ENCODE peak calls at places on chromosomes 12 and 14, in four cellular contexts. V is tibial artery, N is vagina, X is testis. O is an unnamed sample. For H3K4me1, the result is how much of the 10 kb centered on the place peaks cover.

GRCh38 chr12:108664338-108665258 is 30.9 kb upstream of the SELPLG start:
- DNase-seq in V (peak), N (no peak), X (peak), O (peak)

GRCh38 chr14:75016815-75017214 is 14.1 kb downstream of the EIF2B2 start:
- DNase-seq in V (no peak), N (no peak), X (no peak), O (no peak)

GRCh38 chr14:75069811-75070145 is 337 bp downstream of the ZC2HC1C start:
- DNase-seq in V (no peak), N (no peak), X (no peak), O (no peak)

GRCh38 chr12:124573839-124574786 is 6.7 kb upstream of the NCOR2 start:
- DNase-seq in V (no peak), N (no peak), X (peak), O (no peak)

GRCh38 chr12:96249196-96250118 is 55.3 kb downstream of the ELK3 start:
- DNase-seq in V (no peak), N (peak), X (no peak), O (no peak)

GRCh38 chr12:93126069-93126474 is 197.0 kb upstream of the EEA1 start:
- DNase-seq in V (no peak), N (peak), X (no peak), O (no peak)

GRCh38 chr12:50618864-50619609 is 114.3 kb downstream of the DIP2B start:
- DNase-seq in V (no peak), N (no peak), X (no peak), O (no peak)

GRCh38 chr12:19129121-19129485 is 430 bp upstream of the PLEKHA5 start:
- DNase-seq in V (no peak), N (no peak), X (no peak), O (no peak)

GRCh38 chr12:47945341-47945728 is 18.1 kb upstream of the TMEM106C start:
- DNase-seq in V (no peak), N (no peak), X (no peak), O (no peak)

GRCh38 chr12:51820721-51821422 is 27.6 kb downstream of the FIGNL2 start:
- DNase-seq in V (no peak), N (no peak), X (peak), O (no peak)

GRCh38 chr14:93734086-93734822 is 54.0 kb downstream of the PRIMA1 start:
- DNase-seq in V (no peak), N (no peak), X (peak), O (peak)

GRCh38 chr14:94129758-94130414 is 482 bp upstream of the IFI27L2 start:
- DNase-seq in V (no peak), N (peak), X (peak), O (peak)

GRCh38 chr12:13205809-13206559 is 9.5 kb downstream of the EMP1 start:
- DNase-seq in V (no peak), N (no peak), X (no peak), O (peak)

GRCh38 chr12:124512667-124513296 is 54.6 kb downstream of the NCOR2 start:
- DNase-seq in V (peak), N (no peak), X (peak), O (peak)

GRCh38 chr12:95790912-95791849 is 617 bp upstream of the NTN4 start:
- DNase-seq in V (peak), N (no peak), X (peak), O (peak)

GRCh38 chr12:47433876-47434275 is 272.0 kb downstream of the RPAP3 start:
- DNase-seq in V (no peak), N (no peak), X (no peak), O (no peak)

GRCh38 chr12:123269395-123269892 is 2.2 kb downstream of the CDK2AP1 start:
- DNase-seq in V (no peak), N (no peak), X (peak), O (peak)

GRCh38 chr12:542290-543113 is 82.8 kb downstream of the B4GALNT3 start:
- DNase-seq in V (no peak), N (no peak), X (no peak), O (peak)

GRCh38 chr14:105899071-105899641 is 372.8 kb downstream of the TMEM121 start:
- DNase-seq in V (no peak), N (no peak), X (no peak), O (no peak)

GRCh38 chr14:93005838-93006237 is 82.9 kb downstream of the CHGA start:
- DNase-seq in V (peak), N (no peak), X (no peak), O (no peak)

GRCh38 chr12:51678086-51678724 is 87.2 kb downstream of the SCN8A start:
- DNase-seq in V (no peak), N (no peak), X (peak), O (peak)

GRCh38 chr12:100359822-100360221 is 2.9 kb downstream of the SLC17A8 start:
- DNase-seq in V (no peak), N (no peak), X (no peak), O (peak)

GRCh38 chr12:113271853-113272561 is 50.7 kb downstream of the TPCN1 start:
- DNase-seq in V (peak), N (peak), X (peak), O (no peak)

GRCh38 chr14:53952533-53952932 is 4.1 kb downstream of the BMP4 start:
- DNase-seq in V (no peak), N (peak), X (no peak), O (peak)
- H3K4me3 ChIP-seq in V (peak), N (peak), X (peak), O (peak)

DNA sequence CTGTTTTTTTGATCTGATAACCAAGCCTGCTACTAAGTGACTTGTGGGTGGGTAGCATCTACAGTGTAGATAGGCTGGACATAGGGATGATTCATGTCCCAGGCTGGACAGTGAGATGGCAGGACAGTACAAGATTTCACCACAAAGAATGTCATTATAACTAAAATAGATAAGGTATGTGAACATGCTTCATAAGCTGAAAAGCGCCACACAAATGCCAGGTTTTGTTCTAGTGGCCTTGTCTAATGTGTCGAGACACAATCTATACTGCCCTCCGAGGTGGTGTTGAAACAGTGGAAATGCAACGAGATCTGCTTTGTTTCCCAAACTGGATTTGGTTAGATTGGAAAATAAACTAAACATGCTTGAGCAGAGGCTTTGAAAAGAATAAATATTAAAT is 4.4 kb downstream of the LGALS3 start:
- DNase-seq in V (no peak), N (no peak), X (peak), O (no peak)
- H3K27ac ChIP-seq in V (no peak), N (peak), X (no peak), O (no peak)

GRCh38 chr14:58919262-58919661 is 269.2 kb upstream of the DAAM1 start:
- DNase-seq in V (no peak), N (no peak), X (no peak), O (no peak)
- H3K4me1 ChIP-seq in V (under half), N (under half), X (under half), O (under half)

DNA sequence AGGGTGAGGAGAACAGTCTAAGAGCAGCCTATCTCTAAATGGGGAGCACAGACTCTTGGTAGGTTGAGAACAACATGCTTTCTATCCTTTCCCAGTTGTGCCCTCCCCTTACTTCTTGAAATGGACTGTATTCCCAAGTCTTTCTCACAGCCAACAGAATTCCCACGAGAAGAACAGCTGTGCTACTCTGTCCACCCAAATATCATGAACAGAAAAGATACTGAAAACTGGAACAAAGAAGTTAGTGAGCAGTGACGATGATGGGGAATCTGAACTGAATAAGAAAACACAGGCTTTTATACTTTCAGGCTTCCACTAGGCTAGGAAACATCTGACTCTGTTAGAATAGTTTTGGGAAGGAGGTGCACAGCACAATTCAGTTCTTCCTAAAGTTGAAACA is 3.4 kb downstream of the NACA start:
- DNase-seq in V (no peak), N (no peak), X (no peak), O (no peak)
- H3K4me3 ChIP-seq in V (no peak), N (peak), X (no peak), O (peak)

GRCh38 chr14:91873476-91874265 is 6.3 kb upstream of the TC2N start:
- DNase-seq in V (no peak), N (no peak), X (no peak), O (peak)
- H3K27ac ChIP-seq in V (peak), N (no peak), X (no peak), O (no peak)

GRCh38 chr12:46370792-46371717 is 1.5 kb downstream of the SLC38A2 start:
- DNase-seq in V (peak), N (no peak), X (peak), O (peak)
- H3K4me1 ChIP-seq in V (half or more), N (half or more), X (under half), O (under half)

GRCh38 chr14:104698688-104699425 is 9.4 kb downstream of the INF2 start:
- DNase-seq in V (peak), N (no peak), X (peak), O (no peak)
- H3K4me3 ChIP-seq in V (peak), N (peak), X (no peak), O (no peak)

GRCh38 chr12:65892905-65893304 is 68.6 kb downstream of the HMGA2 start:
- DNase-seq in V (no peak), N (no peak), X (no peak), O (peak)
- H3K27ac ChIP-seq in V (no peak), N (no peak), X (no peak), O (peak)

GRCh38 chr14:73784065-73784987 is 67.3 kb upstream of the PTGR2 start:
- DNase-seq in V (no peak), N (no peak), X (no peak), O (no peak)
- H3K4me1 ChIP-seq in V (half or more), N (half or more), X (under half), O (under half)

GRCh38 chr12:91687052-91688017 is 458.3 kb downstream of the BTG1 start:
- DNase-seq in V (no peak), N (no peak), X (no peak), O (no peak)
- H3K4me3 ChIP-seq in V (no peak), N (no peak), X (no peak), O (no peak)